ENCODE peak calls at places on chromosomes 11 and 22, in six cellular contexts. S is CD4-positive, alpha-beta T cell; U is A549; D is psoas muscle; T is fibroblast of lung; Y is heart left ventricle. Z is an unnamed sample.

GRCh38 chr22:27801616-27802388 is at the start of gene MN1:
- DNase-seq in S (peak; percentile 19), U (peak; percentile 65), D (peak; percentile 77), T (peak; percentile 42), Y (peak; percentile 78), Z (peak; percentile 80)

GRCh38 chr11:100739636-100740035 is 52.5 kb downstream of the ARHGAP42 start:
- DNase-seq in S (no peak), U (no peak), D (no peak), T (peak; percentile 91), Y (peak; percentile 32), Z (no peak)

GRCh38 chr11:70876685-70877084 is 375.7 kb downstream of the SHANK2 start:
- DNase-seq in S (no peak), U (no peak), D (no peak), T (no peak), Y (no peak), Z (no peak)

GRCh38 chr11:117861151-117862018 is 15.1 kb downstream of the FXYD6 start:
- DNase-seq in S (no peak), U (no peak), D (peak; percentile 72), T (peak; percentile 52), Y (peak; percentile 81), Z (no peak)

GRCh38 chr11:3835100-3835485 is 5.7 kb downstream of the RHOG start:
- DNase-seq in S (no peak), U (no peak), D (no peak), T (no peak), Y (no peak), Z (no peak)

GRCh38 chr11:13955971-13956421 is 6.5 kb upstream of the SPON1 start:
- DNase-seq in S (peak; percentile 49), U (no peak), D (peak; percentile 55), T (peak; percentile 83), Y (peak; percentile 48), Z (peak; percentile 56)

GRCh38 chr11:61999141-61999975 is 31.9 kb upstream of the FTH1 start:
- DNase-seq in S (no peak), U (no peak), D (no peak), T (peak; percentile 71), Y (no peak), Z (no peak)

GRCh38 chr11:65334696-65335295 is 1.1 kb downstream of the DPF2 start:
- DNase-seq in S (no peak), U (no peak), D (no peak), T (no peak), Y (no peak), Z (no peak)

GRCh38 chr11:113562576-113562975 is 87.4 kb upstream of the DRD2 start:
- DNase-seq in S (no peak), U (no peak), D (no peak), T (no peak), Y (no peak), Z (no peak)

GRCh38 chr11:116386118-116386699 is 386.6 kb downstream of the BUD13 start:
- DNase-seq in S (no peak), U (no peak), D (no peak), T (no peak), Y (no peak), Z (no peak)

GRCh38 chr22:18112440-18112839 is 1.8 kb downstream of the TUBA8 start:
- DNase-seq in S (no peak), U (no peak), D (no peak), T (no peak), Y (no peak), Z (no peak)

GRCh38 chr11:121328967-121329653 is 36.5 kb downstream of the SC5D start:
- DNase-seq in S (no peak), U (no peak), D (no peak), T (no peak), Y (no peak), Z (no peak)

GRCh38 chr22:42702675-42703074 is 18.0 kb downstream of the A4GALT start:
- DNase-seq in S (no peak), U (no peak), D (peak; percentile 34), T (no peak), Y (peak; percentile 22), Z (no peak)

GRCh38 chr22:49760630-49761571 is 66.8 kb downstream of the BRD1 start:
- DNase-seq in S (no peak), U (no peak), D (peak; percentile 39), T (no peak), Y (no peak), Z (no peak)

GRCh38 chr11:50187220-50187619 is 154.5 kb downstream of the OR4C45 start:
- DNase-seq in S (no peak), U (no peak), D (no peak), T (no peak), Y (no peak), Z (no peak)

GRCh38 chr11:50192743-50193142 is 160.1 kb downstream of the OR4C45 start:
- DNase-seq in S (no peak), U (no peak), D (no peak), T (no peak), Y (no peak), Z (no peak)

GRCh38 chr11:50182486-50182885 is 149.8 kb downstream of the OR4C45 start:
- DNase-seq in S (no peak), U (no peak), D (no peak), T (no peak), Y (no peak), Z (no peak)

GRCh38 chr11:50186146-50186545 is 153.5 kb downstream of the OR4C45 start:
- DNase-seq in S (no peak), U (no peak), D (no peak), T (no peak), Y (no peak), Z (no peak)

GRCh38 chr11:50188040-50188439 is 155.4 kb downstream of the OR4C45 start:
- DNase-seq in S (no peak), U (no peak), D (no peak), T (no peak), Y (no peak), Z (no peak)
- H3K9me3 ChIP-seq in S (no peaks in the 10 kb centered on the region), U (no peaks in the 10 kb centered on the region), D (no peaks in the 10 kb centered on the region), T (no peaks in the 10 kb centered on the region), Y (no peaks in the 10 kb centered on the region), Z (no peaks in the 10 kb centered on the region)

DNA sequence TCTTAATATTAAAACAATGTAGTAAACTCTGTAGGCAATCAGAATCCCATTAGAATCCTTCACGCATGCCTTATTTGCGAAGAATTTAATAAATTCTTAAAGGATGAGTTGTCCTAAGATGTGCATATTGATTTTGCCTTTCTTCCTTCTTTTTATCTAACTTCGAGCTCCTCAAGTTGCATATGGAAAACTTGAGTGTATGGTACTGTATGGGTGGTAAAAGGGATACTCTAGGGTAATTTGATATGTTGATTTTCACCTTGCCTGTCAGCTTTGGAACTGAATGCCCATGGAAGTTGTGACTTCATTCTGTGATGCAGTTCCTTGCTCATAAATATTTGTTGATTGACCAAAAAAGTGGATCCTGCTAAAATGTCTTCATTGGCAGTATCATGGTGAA is 193.8 kb downstream of the DDX10 start:
- DNase-seq in S (no peak), U (no peak), D (no peak), T (no peak), Y (no peak), Z (no peak)
- TF ChIP-seq CTCF in S (no peak), U (no peak), D (no peak), T (no peak), Y (no peak), Z (no peak)

GRCh38 chr11:50278756-50279155 is 246.1 kb downstream of the OR4C45 start:
- DNase-seq in S (no peak), U (no peak), D (no peak), T (no peak), Y (no peak), Z (no peak)
- H3K9me3 ChIP-seq in S (no peaks in the 10 kb centered on the region), U (no peaks in the 10 kb centered on the region), D (no peaks in the 10 kb centered on the region), T (no peaks in the 10 kb centered on the region), Y (peaks cover 6% of the 10 kb centered on the region), Z (no peaks in the 10 kb centered on the region)

GRCh38 chr22:45240137-45240809 is 421 bp downstream of the KIAA0930 start:
- DNase-seq in S (peak; percentile 3), U (no peak), D (peak; percentile 62), T (no peak), Y (peak; percentile 47), Z (peak; percentile 27)

GRCh38 chr22:45239378-45240136 is 1.1 kb downstream of the KIAA0930 start:
- DNase-seq in S (no peak), U (no peak), D (peak; percentile 48), T (no peak), Y (no peak), Z (peak; percentile 33)

GRCh38 chr22:45240810-45241631 is at the start of gene KIAA0930:
- DNase-seq in S (peak; percentile 71), U (peak; percentile 67), D (peak; percentile 91), T (peak; percentile 64), Y (peak; percentile 84), Z (peak; percentile 73)

GRCh38 chr22:45246060-45246985 is 5.6 kb upstream of the KIAA0930 start:
- DNase-seq in S (no peak), U (peak; percentile 88), D (peak; percentile 48), T (peak; percentile 85), Y (no peak), Z (peak; percentile 80)

GRCh38 chr22:45242778-45243191 is 2.1 kb upstream of the KIAA0930 start:
- DNase-seq in S (no peak), U (no peak), D (no peak), T (no peak), Y (no peak), Z (peak; percentile 73)
- TF ChIP-seq CTCF in S (no peak), U (no peak), D (no peak), T (no peak), Y (no peak), Z (no peak)

DNA sequence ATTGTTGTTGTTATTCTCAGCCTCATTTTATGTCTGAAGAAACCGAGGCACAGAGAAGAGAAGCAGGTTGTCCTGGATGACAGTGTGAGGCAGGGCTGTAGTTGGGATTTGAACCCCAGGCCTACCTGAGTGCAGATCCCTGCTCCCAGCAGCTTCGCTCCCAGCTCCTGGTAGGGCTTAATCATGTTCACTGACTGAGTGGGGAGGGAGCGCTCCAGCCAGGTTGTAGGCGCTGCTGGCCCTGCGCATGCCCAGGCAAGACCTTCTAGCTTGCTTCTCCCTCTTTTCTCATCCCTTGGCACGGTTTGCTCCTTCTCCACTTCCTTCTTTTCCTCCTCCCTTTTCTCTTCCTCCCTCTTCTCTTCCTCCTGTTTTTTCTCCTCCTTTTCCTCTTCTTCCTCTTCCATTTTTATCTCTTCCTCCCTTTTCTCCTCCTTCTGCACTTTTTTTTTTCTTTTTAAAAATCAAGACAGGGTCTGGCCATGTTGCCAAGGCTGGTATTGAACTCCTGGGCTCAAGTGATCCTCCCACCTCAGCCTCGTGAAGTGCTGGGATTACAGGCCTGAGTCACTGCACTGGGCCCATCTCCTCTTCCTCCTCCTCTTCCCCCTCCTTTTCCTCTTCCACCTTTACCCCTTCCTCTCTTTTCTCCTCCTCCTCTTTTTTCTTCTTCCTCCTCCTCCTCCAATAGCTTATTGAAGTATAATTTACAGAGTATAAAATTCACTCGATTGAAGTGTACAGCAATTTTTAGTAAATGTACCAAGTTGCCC is 109.3 kb downstream of the KIAA1671 start:
- DNase-seq in S (no peak), U (no peak), D (no peak), T (no peak), Y (no peak), Z (no peak)
- H3K9me3 ChIP-seq in S (no peaks in the 10 kb centered on the region), U (no peaks in the 10 kb centered on the region), D (no peaks in the 10 kb centered on the region), T (no peaks in the 10 kb centered on the region), Y (no peaks in the 10 kb centered on the region), Z (no peaks in the 10 kb centered on the region)

DNA sequence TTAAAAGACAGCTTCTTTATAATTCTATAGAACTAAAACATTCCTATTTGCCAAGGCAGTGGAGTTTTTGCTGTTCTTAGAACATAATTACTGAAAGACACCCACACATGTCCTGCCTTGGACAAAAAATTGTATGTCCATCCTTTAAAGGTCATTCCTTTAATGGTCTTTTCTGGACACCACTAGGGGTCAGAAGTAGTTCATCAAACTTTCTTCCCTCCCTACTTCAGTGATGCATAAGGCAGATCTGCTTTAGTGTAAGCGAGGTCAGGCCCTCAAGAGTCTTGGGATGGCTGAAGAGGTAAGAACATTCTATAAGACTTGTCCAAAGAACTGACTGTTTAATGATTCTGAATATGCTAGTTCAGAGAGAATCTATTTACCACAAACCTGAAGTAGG is 4.3 kb upstream of the OR51V1 start:
- DNase-seq in S (no peak), U (peak; percentile 64), D (no peak), T (peak; percentile 83), Y (no peak), Z (no peak)
- TF ChIP-seq CTCF in S (no peak), U (peak; percentile 79), D (peak; percentile 15), T (peak; percentile 68), Y (no peak), Z (no peak)